ENCODE peak calls at places on chromosome 21, in six cellular contexts. O is GM12865; T is Right ventricle myocardium superior; B is activated CD4-positive, alpha-beta T cell treated with anti-CD3 and anti-CD28 coated beads, Interleukin-2, amount 10 ng/mL, durations not matched to agents 24 days and 14 days; R is amniotic epithelial cell; V is NCI-H82. U is an unnamed sample.

GRCh38 chr21:46065993-46066842 is 31.7 kb upstream of the COL6A2 start:
- DNase-seq in O (no peak), T (no peak), B (no peak), R (no peak), V (no peak), U (no peak)

GRCh38 chr21:19541612-19542011 is 1138.0 kb upstream of the TMPRSS15 start:
- DNase-seq in O (no peak), T (no peak), B (no peak), R (no peak), V (no peak), U (no peak)

GRCh38 chr21:34345091-34345871 is 18.5 kb upstream of the KCNE2 start:
- DNase-seq in O (no peak), T (peak), B (no peak), R (no peak), V (no peak), U (no peak)

GRCh38 chr21:42543106-42543847 is 29.6 kb downstream of the SLC37A1 start:
- DNase-seq in O (no peak), T (no peak), B (no peak), R (no peak), V (no peak), U (no peak)

GRCh38 chr21:44695641-44696040 is 1.3 kb upstream of the KRTAP10-12 start:
- DNase-seq in O (no peak), T (no peak), B (no peak), R (no peak), V (no peak), U (no peak)

GRCh38 chr21:46056450-46056903 is 41.4 kb upstream of the COL6A2 start:
- DNase-seq in O (no peak), T (peak), B (no peak), R (peak), V (no peak), U (no peak)

GRCh38 chr21:46054447-46054846 is 43.5 kb upstream of the COL6A2 start:
- DNase-seq in O (no peak), T (no peak), B (no peak), R (no peak), V (no peak), U (no peak)

GRCh38 chr21:35617491-35617890 is 442.8 kb downstream of the SETD4 start:
- DNase-seq in O (no peak), T (no peak), B (no peak), R (no peak), V (no peak), U (no peak)

GRCh38 chr21:16551101-16551695 is 821.4 kb downstream of the USP25 start:
- DNase-seq in O (no peak), T (no peak), B (no peak), R (no peak), V (no peak), U (no peak)

GRCh38 chr21:42983102-42983501 is 8.7 kb downstream of the PKNOX1 start:
- DNase-seq in O (no peak), T (no peak), B (no peak), R (no peak), V (peak), U (peak)

GRCh38 chr21:35136586-35137254 is 87.6 kb upstream of the RUNX1 start:
- DNase-seq in O (no peak), T (no peak), B (no peak), R (peak), V (no peak), U (no peak)

GRCh38 chr21:25836396-25836795 is 101.6 kb downstream of the GABPA start:
- DNase-seq in O (no peak), T (no peak), B (no peak), R (peak), V (no peak), U (no peak)

GRCh38 chr21:36913247-36914169 is 53.0 kb downstream of the HLCS start:
- DNase-seq in O (no peak), T (no peak), B (no peak), R (no peak), V (no peak), U (no peak)

GRCh38 chr21:42063578-42064521 is 7.3 kb upstream of the UMODL1 start:
- DNase-seq in O (peak), T (no peak), B (peak), R (no peak), V (peak), U (peak)

GRCh38 chr21:17436626-17437111 is 76.2 kb upstream of the CXADR start:
- DNase-seq in O (no peak), T (no peak), B (no peak), R (peak), V (peak), U (no peak)

GRCh38 chr21:44869860-44870747 is 3.4 kb downstream of the PTTG1IP start:
- DNase-seq in O (no peak), T (peak), B (no peak), R (peak), V (no peak), U (no peak)

GRCh38 chr21:17429936-17430335 is 82.9 kb upstream of the CXADR start:
- DNase-seq in O (no peak), T (no peak), B (no peak), R (no peak), V (no peak), U (no peak)